ENCODE peak calls at places on chromosomes 5 and 9, in ten cellular contexts. P is upper lobe of right lung, F is NB4, S is skeletal muscle cell, C is body of pancreas, T is fibroblast of villous mesenchyme, E is heart left ventricle, A is left ventricle myocardium inferior, L is adipocyte, D is pancreas. H is an unnamed sample.

GRCh38 chr5:127012933-127013332 is 17.4 kb downstream of the MARCHF3 start:
- DNase-seq in E (no peak), D (no peak), T (peak; percentile 34), L (peak; percentile 34), S (no peak), P (no peak), C (no peak), A (no peak), F (no peak), H (peak; percentile 74)

GRCh38 chr5:74641014-74641777 is 668 bp upstream of the ENC1 start:
- DNase-seq in L (peak; percentile 89), P (peak; percentile 90), D (peak; percentile 72), S (no peak), F (peak; percentile 84), A (peak; percentile 83), T (peak; percentile 74), E (peak; percentile 78), C (peak; percentile 69), H (peak; percentile 71)

GRCh38 chr5:137141779-137142178 is 357.3 kb downstream of the SPOCK1 start:
- DNase-seq in C (no peak), A (no peak), P (no peak), L (peak; percentile 13), E (no peak), D (no peak), S (peak; percentile 82), T (no peak), F (peak; percentile 46), H (peak; percentile 27)

GRCh38 chr9:34125681-34126206 is 754 bp downstream of the DCAF12 start:
- DNase-seq in C (no peak), F (peak; percentile 60), D (no peak), L (peak; percentile 65), E (no peak), T (peak; percentile 20), S (no peak), P (no peak), A (no peak), H (peak; percentile 20)

GRCh38 chr9:105290401-105290800 is 46.0 kb downstream of the SLC44A1 start:
- DNase-seq in F (no peak), P (no peak), S (peak; percentile 30), D (no peak), E (no peak), C (no peak), A (no peak), T (peak; percentile 59), L (peak; percentile 44), H (peak; percentile 56)

GRCh38 chr5:22242532-22242931 is 610.6 kb downstream of the CDH12 start:
- DNase-seq in F (no peak), P (no peak), L (no peak), S (no peak), A (no peak), E (no peak), T (no peak), D (no peak), C (no peak), H (no peak)

GRCh38 chr9:107439991-107440456 is 49.5 kb downstream of the KLF4 start:
- DNase-seq in C (no peak), F (no peak), E (no peak), S (no peak), L (no peak), P (no peak), A (no peak), T (peak; percentile 95), D (no peak), H (peak; percentile 2)

GRCh38 chr5:120599576-120599975 is 135.5 kb downstream of the PRR16 start:
- DNase-seq in T (peak; percentile 93), P (no peak), L (peak; percentile 82), A (no peak), S (peak; percentile 69), E (no peak), F (peak; percentile 8), C (peak; percentile 47), D (peak; percentile 38), H (peak; percentile 80)

GRCh38 chr5:68954618-68954910 is 139.2 kb upstream of the SLC30A5 start:
- DNase-seq in P (no peak), E (no peak), L (no peak), C (no peak), F (no peak), D (no peak), T (no peak), A (no peak), S (no peak), H (no peak)

GRCh38 chr5:68957591-68957990 is 136.2 kb upstream of the SLC30A5 start:
- DNase-seq in A (no peak), E (no peak), L (no peak), T (no peak), C (no peak), D (no peak), S (no peak), F (no peak), P (no peak), H (no peak)

GRCh38 chr5:68953151-68953884 is 140.5 kb upstream of the SLC30A5 start:
- DNase-seq in E (no peak), D (no peak), C (no peak), P (no peak), T (peak; percentile 57), F (no peak), L (no peak), S (no peak), A (no peak), H (peak; percentile 21)

GRCh38 chr5:68950111-68950510 is 143.7 kb upstream of the SLC30A5 start:
- DNase-seq in E (no peak), C (no peak), P (no peak), F (no peak), L (no peak), A (no peak), D (no peak), S (no peak), T (no peak), H (no peak)

DNA sequence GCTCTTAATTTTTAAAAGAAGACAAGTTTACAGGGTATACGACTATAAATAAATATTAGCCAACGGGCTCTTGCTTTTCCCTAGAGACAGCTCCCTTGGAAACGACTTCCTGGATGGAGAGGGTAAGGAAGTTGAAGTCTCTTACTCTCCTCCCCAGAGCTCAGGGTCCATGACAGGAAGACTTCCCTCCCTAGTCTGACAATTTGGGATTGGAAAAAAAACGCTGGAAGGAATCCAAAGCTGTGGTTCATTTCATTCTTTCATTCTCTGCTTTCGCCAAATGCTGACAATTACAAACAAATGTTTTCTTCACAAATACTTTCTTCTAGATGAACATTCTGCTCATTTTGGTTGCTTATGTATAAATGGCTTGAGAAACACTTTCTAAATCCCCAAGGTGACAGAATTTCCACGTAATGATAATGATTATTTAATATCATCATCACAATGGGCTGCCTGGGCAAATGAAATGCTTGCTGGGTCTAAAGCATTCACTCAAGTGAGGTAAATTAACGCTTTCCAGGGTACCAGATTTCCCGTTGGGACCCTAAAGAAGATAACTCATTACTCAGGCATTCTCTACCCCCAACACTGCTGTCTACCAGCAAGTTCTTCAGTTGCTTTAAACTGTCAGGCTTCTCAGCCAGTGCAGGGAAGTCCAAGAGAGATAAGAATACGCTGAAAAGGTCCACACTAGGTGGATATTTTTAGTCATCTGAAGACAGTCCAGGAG is 139.8 kb upstream of the SLC30A5 start:
- DNase-seq in F (no peak), T (no peak), D (no peak), C (no peak), L (peak; percentile 39), A (no peak), E (no peak), P (no peak), S (no peak), H (peak; percentile 30)
- H3K4me3 ChIP-seq in F (no peak overlapping the region), T (no peak overlapping the region), D (no peak overlapping the region), C (no peak overlapping the region), L (peak overlapping the region; percentile 12), A (no peak overlapping the region), E (no peak overlapping the region), P (no peak overlapping the region), S (no peak overlapping the region), H (no peak overlapping the region)

DNA sequence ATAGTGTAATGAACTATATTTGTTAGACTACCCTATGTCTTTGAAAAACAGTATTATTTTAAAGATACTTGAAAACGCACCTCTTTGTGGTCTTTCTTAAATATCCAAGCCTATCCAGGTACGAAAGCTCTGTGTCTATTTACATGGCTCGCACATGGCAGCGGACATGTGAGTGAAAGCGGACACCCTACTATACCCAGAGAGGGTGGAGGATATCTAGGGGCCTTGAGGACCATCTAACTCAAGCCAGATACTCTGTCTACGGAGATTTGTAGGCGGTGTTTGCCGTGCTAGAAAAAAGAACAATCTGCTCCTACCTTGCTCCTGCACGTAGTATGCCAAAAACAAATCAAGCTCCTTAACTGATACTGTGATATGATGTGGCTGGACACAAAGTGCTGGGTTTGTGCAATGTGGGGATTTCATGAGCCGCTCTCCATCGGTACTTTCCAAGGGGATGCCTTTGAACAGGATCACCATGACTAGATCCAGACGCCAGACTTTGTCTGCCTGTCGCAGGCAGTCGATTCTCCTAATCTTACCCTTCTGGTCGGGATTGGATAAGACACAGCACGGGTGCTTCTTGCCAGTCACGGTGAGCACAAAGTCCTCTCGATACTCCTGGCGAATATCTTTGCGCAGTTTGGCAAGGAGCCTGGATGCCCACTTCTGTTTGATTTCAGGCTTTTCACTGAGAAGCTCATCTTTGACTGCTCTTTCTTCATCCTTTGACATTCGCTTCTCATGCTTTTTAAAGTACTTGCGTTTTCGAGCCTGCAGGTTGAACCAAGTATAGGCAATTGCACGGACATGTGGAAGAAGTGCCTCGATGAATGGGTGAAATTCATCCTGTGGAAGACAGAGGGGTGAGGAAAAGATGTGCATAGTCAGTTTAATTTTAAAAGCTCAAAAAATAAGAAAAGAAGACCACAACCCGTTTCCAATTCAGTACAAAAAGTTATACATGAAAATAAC is 7.0 kb downstream of the NFIB start:
- DNase-seq in A (no peak), P (no peak), T (no peak), F (no peak), C (no peak), D (no peak), L (no peak), S (no peak), E (no peak), H (peak; percentile 58)
- H3K4me3 ChIP-seq in A (peak overlapping the region; percentile 80), P (peak overlapping the region; percentile 12), T (no peak overlapping the region), F (no peak overlapping the region), C (no peak overlapping the region), D (no peak overlapping the region), L (peak overlapping the region; percentile 94), S (no peak overlapping the region), E (peak overlapping the region; percentile 18), H (peak overlapping the region; percentile 31)

GRCh38 chr5:65721050-65721774 is 697 bp downstream of the SGTB start:
- DNase-seq in S (peak; percentile 36), C (peak; percentile 50), E (peak; percentile 64), F (peak; percentile 45), P (peak; percentile 69), D (peak; percentile 53), L (peak; percentile 81), A (peak; percentile 69), T (peak; percentile 79), H (peak; percentile 80)

GRCh38 chr5:65721775-65722574 is at the start of the genes NLN and SGTB:
- DNase-seq in S (no peak), P (peak; percentile 93), T (peak; percentile 81), A (peak; percentile 89), L (peak; percentile 96), F (peak; percentile 88), E (peak; percentile 91), C (peak; percentile 85), D (peak; percentile 88), H (peak; percentile 66)

GRCh38 chr5:65722575-65723424 is 795 bp downstream of the NLN start:
- DNase-seq in S (peak; percentile 39), C (no peak), D (no peak), E (no peak), P (no peak), L (peak; percentile 75), A (no peak), T (peak; percentile 68), F (peak; percentile 80), H (peak; percentile 74)

GRCh38 chr5:65718576-65719310 is 3.2 kb downstream of the SGTB start:
- DNase-seq in P (no peak), D (no peak), S (no peak), C (no peak), F (no peak), A (no peak), E (no peak), T (no peak), L (no peak), H (no peak)
- H3K4me3 ChIP-seq in P (no peak overlapping the region), D (no peak overlapping the region), S (no peak overlapping the region), C (no peak overlapping the region), F (no peak overlapping the region), A (no peak overlapping the region), E (no peak overlapping the region), T (no peak overlapping the region), L (no peak overlapping the region), H (no peak overlapping the region)

GRCh38 chr5:172867761-172868435 is 33.8 kb downstream of the ERGIC1 start:
- DNase-seq in D (no peak), T (no peak), P (no peak), F (no peak), E (no peak), C (no peak), L (no peak), S (no peak), A (no peak), H (no peak)

GRCh38 chr5:172869734-172870133 is 35.7 kb downstream of the ERGIC1 start:
- DNase-seq in E (no peak), F (no peak), C (no peak), L (no peak), D (no peak), P (no peak), S (no peak), A (no peak), T (no peak), H (peak; percentile 56)

GRCh38 chr5:172868436-172868923 is 34.4 kb downstream of the ERGIC1 start:
- DNase-seq in F (no peak), L (peak; percentile 42), C (no peak), T (peak; percentile 64), S (peak; percentile 76), A (no peak), D (no peak), E (no peak), P (no peak), H (peak; percentile 28)

GRCh38 chr5:172870261-172870806 is 36.3 kb downstream of the ERGIC1 start:
- DNase-seq in F (no peak), P (no peak), S (peak; percentile 91), E (peak; percentile 67), T (peak; percentile 85), C (no peak), A (no peak), D (no peak), L (peak; percentile 81), H (peak; percentile 92)

DNA sequence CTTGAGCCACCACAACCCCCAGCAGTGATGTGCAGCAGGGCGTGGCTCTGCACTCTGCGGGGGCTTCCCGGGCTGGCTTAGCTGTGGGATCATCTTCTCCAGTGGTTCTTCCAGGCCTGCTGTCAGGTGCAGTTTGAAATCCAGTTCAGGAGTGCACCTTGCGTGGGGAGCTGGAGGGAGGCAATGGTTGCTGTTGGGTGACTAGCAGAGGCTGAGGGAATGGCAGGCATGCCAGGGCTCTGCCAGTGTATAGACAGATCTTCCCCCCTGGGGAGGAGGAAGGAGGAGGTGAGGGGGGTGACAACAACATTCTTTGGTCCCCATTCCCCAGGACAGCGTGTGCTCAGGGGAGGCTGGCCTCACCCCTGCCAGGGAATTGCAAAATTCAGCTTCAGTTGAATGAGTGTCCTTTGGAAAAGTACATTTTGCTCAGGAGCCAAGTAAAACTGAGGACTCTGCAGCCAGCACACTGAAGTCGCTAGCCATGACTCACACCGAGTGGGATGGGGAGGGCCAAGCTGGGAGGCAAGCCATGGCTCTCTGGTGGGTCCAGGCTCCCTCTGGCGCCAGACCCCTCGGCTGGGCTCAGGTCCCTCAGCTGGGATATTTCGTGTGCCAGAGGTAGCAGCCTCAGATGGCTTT is 35.0 kb downstream of the ERGIC1 start:
- DNase-seq in P (peak; percentile 89), A (peak; percentile 81), T (peak; percentile 95), D (peak; percentile 74), L (peak; percentile 96), C (peak; percentile 69), S (peak; percentile 92), F (no peak), E (peak; percentile 82), H (peak; percentile 93)
- H3K4me3 ChIP-seq in P (no peak overlapping the region), A (peak overlapping the region; percentile 26), T (peak overlapping the region; percentile 23), D (no peak overlapping the region), L (peak overlapping the region; percentile 55), C (no peak overlapping the region), S (no peak overlapping the region), F (no peak overlapping the region), E (no peak overlapping the region), H (no peak overlapping the region)